ENCODE peak calls at places on chromosome 11, in six cellular contexts. F is HFFc6, J is AG04450, N is ascending aorta, L is lower lobe of right lung, S is nephron progenitor cell. I is an unnamed sample.

GRCh38 chr11:34339149-34340064 is 18.4 kb downstream of the ABTB2 start:
- DNase-seq in F (no peak), J (no peak), N (no peak), L (peak), S (no peak), I (no peak)

GRCh38 chr11:112355726-112356125 is 95.1 kb upstream of the PLET1 start:
- DNase-seq in F (peak), J (no peak), N (no peak), L (peak), S (peak), I (no peak)

GRCh38 chr11:110435780-110436717 is 6.3 kb downstream of the FDX1 start:
- DNase-seq in F (no peak), J (no peak), N (no peak), L (no peak), S (no peak), I (no peak)

GRCh38 chr11:2513441-2513840 is 68.6 kb downstream of the KCNQ1 start:
- DNase-seq in F (no peak), J (no peak), N (no peak), L (no peak), S (no peak), I (peak)

GRCh38 chr11:113603277-113604059 is 102.6 kb downstream of the TMPRSS5 start:
- DNase-seq in F (no peak), J (no peak), N (peak), L (no peak), S (no peak), I (no peak)

GRCh38 chr11:44766972-44767278 is 40.2 kb downstream of the TSPAN18 start:
- DNase-seq in F (peak), J (no peak), N (peak), L (no peak), S (no peak), I (no peak)

GRCh38 chr11:131033151-131033651 is 116.9 kb upstream of the SNX19 start:
- DNase-seq in F (peak), J (peak), N (no peak), L (no peak), S (no peak), I (no peak)

GRCh38 chr11:12163181-12163841 is 52.9 kb downstream of the MICAL2 start:
- DNase-seq in F (peak), J (no peak), N (peak), L (no peak), S (no peak), I (no peak)

GRCh38 chr11:57217053-57217452 is 20.0 kb downstream of the APLNR start:
- DNase-seq in F (no peak), J (no peak), N (no peak), L (no peak), S (no peak), I (no peak)

GRCh38 chr11:43419460-43419859 is 60.7 kb downstream of the TTC17 start:
- DNase-seq in F (peak), J (no peak), N (no peak), L (no peak), S (peak), I (no peak)

GRCh38 chr11:24298126-24298525 is 198.7 kb upstream of the LUZP2 start:
- DNase-seq in F (no peak), J (no peak), N (no peak), L (no peak), S (no peak), I (no peak)

GRCh38 chr11:110679323-110679980 is 32.8 kb downstream of the ARHGAP20 start:
- DNase-seq in F (no peak), J (peak), N (no peak), L (no peak), S (no peak), I (no peak)

GRCh38 chr11:114886644-114887259 is 208.4 kb downstream of the NXPE2 start:
- DNase-seq in F (no peak), J (no peak), N (no peak), L (no peak), S (no peak), I (no peak)

GRCh38 chr11:129973068-129973467 is 29.6 kb downstream of the PRDM10 start:
- DNase-seq in F (no peak), J (no peak), N (no peak), L (no peak), S (no peak), I (no peak)

GRCh38 chr11:44178381-44178780 is 82.9 kb downstream of the EXT2 start:
- DNase-seq in F (peak), J (peak), N (no peak), L (no peak), S (no peak), I (no peak)

GRCh38 chr11:80960331-80961095 is 1519.7 kb upstream of the TENM4 start:
- DNase-seq in F (no peak), J (no peak), N (no peak), L (no peak), S (no peak), I (no peak)

GRCh38 chr11:94521684-94522083 is 9.4 kb downstream of the C11orf97 start:
- DNase-seq in F (peak), J (no peak), N (no peak), L (no peak), S (no peak), I (no peak)

GRCh38 chr11:6653055-6653454 is 2.6 kb downstream of the DCHS1 start:
- DNase-seq in F (no peak), J (no peak), N (no peak), L (no peak), S (no peak), I (no peak)

GRCh38 chr11:103624708-103625623 is 411.5 kb upstream of the DDI1 start:
- DNase-seq in F (peak), J (peak), N (no peak), L (no peak), S (no peak), I (no peak)

GRCh38 chr11:65576232-65576866 is 496 bp downstream of the EHBP1L1 start:
- DNase-seq in F (no peak), J (no peak), N (no peak), L (peak), S (no peak), I (no peak)

GRCh38 chr11:95282337-95282751 is 51.3 kb upstream of the SESN3 start:
- DNase-seq in F (no peak), J (no peak), N (no peak), L (no peak), S (no peak), I (no peak)

GRCh38 chr11:130689222-130689908 is 226.9 kb downstream of the SNX19 start:
- DNase-seq in F (no peak), J (no peak), N (no peak), L (no peak), S (no peak), I (no peak)

GRCh38 chr11:36567684-36568083 is at the start of gene RAG1:
- DNase-seq in F (no peak), J (no peak), N (no peak), L (no peak), S (no peak), I (no peak)

GRCh38 chr11:79243412-79244174 is 197.2 kb downstream of the TENM4 start:
- DNase-seq in F (no peak), J (no peak), N (peak), L (no peak), S (peak), I (no peak)

GRCh38 chr11:57294225-57295131 is 30.3 kb downstream of the TNKS1BP1 start:
- DNase-seq in F (peak), J (no peak), N (no peak), L (no peak), S (no peak), I (no peak)

GRCh38 chr11:112863304-112863703 is 97.9 kb upstream of the NCAM1 start:
- DNase-seq in F (no peak), J (no peak), N (no peak), L (no peak), S (no peak), I (no peak)

GRCh38 chr11:62217191-62217748 is 8.8 kb downstream of the SCGB2A1 start:
- DNase-seq in F (peak), J (no peak), N (no peak), L (no peak), S (no peak), I (no peak)
- TF ChIP-seq CTCF in F (peak), J (peak), N (no peak), L (peak), S (peak), I (peak)

GRCh38 chr11:120134931-120135228 is 3.0 kb downstream of the TRIM29 start:
- DNase-seq in F (no peak), J (no peak), N (no peak), L (peak), S (no peak), I (peak)
- TF ChIP-seq CTCF in F (no peak), J (no peak), N (no peak), L (no peak), S (no peak), I (no peak)

GRCh38 chr11:88337342-88338222 is at the start of gene CTSC:
- DNase-seq in F (peak), J (peak), N (peak), L (peak), S (peak), I (peak)
- TF ChIP-seq CTCF in F (peak), J (no peak), N (no peak), L (peak), S (no peak), I (no peak)

DNA sequence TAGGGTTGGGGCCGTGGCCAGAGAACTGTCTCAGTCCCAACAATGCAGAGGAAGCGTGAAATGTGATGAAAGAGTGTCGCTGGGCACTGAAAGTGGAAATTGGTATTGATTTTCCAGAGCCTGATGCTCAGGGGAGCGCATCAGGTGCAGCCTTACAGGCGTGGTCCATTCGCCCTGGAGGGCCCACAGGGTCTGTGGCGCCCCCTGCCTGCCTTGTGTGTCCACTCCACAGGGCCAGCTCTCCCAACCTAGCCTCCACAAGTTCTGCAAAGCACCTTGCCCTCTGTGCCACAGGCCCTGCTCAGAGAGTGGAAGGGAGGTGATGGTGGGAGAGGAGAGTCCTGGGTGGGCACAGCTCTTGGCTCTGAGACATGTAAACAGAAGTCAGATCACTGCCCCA is 54.9 kb upstream of the LMO1 start:
- DNase-seq in F (no peak), J (no peak), N (no peak), L (no peak), S (peak), I (no peak)
- TF ChIP-seq CTCF in F (peak), J (no peak), N (no peak), L (no peak), S (peak), I (peak)

DNA sequence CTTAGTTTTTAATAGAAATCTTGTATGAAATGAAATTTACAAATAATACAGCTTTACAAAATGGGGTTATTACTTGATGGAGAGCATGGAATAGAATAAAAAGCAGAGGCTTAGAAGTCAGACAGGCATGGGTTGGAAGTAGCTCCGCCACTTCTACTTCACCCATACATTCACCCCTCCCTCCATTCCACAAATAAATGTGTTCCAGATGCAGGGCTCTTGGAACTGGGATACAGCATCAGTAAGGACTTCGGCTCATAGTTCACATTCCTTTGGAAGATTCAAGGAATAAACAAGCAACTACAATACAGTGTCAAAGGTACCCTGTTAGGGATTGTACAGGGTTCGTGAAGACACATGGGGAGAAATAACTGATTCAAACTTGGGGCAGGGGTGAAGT is 156.8 kb downstream of the WNT11 start:
- DNase-seq in F (no peak), J (no peak), N (no peak), L (no peak), S (no peak), I (no peak)
- TF ChIP-seq CTCF in F (no peak), J (no peak), N (no peak), L (no peak), S (no peak), I (no peak)